ENCODE peak calls at places on chromosomes 2 and 18, in seven cellular contexts. S, L, C, X, N, R and Q are unnamed samples.

GRCh38 chr2:148546270-148546669 is 98.3 kb upstream of the EPC2 start:
- DNase-seq in S (no peak), L (no peak), C (no peak), X (no peak), N (no peak), R (no peak), Q (no peak)

GRCh38 chr2:237290249-237290648 is 123.7 kb downstream of the COL6A3 start:
- DNase-seq in S (no peak), L (peak; percentile 38), C (no peak), X (peak; percentile 95), N (peak; percentile 74), R (no peak), Q (no peak)

GRCh38 chr2:57182941-57183340 is 863.7 kb upstream of the VRK2 start:
- DNase-seq in S (no peak), L (no peak), C (no peak), X (no peak), N (no peak), R (no peak), Q (no peak)

GRCh38 chr18:24947521-24948305 is 404.3 kb downstream of the ZNF521 start:
- DNase-seq in S (no peak), L (no peak), C (no peak), X (no peak), N (no peak), R (no peak), Q (no peak)

GRCh38 chr2:187299122-187299906 is 148.7 kb downstream of the CALCRL start:
- DNase-seq in S (no peak), L (no peak), C (no peak), X (no peak), N (peak; percentile 9), R (no peak), Q (no peak)

GRCh38 chr2:227657204-227657845 is 9.3 kb upstream of the SCYGR5 start:
- DNase-seq in S (no peak), L (no peak), C (no peak), X (no peak), N (no peak), R (no peak), Q (no peak)

GRCh38 chr18:13449651-13450050 is 231.1 kb downstream of the LDLRAD4 start:
- DNase-seq in S (no peak), L (no peak), C (no peak), X (no peak), N (no peak), R (no peak), Q (no peak)

GRCh38 chr2:161905389-161906046 is 168.5 kb downstream of the DPP4 start:
- DNase-seq in S (no peak), L (peak; percentile 7), C (no peak), X (no peak), N (no peak), R (no peak), Q (no peak)

GRCh38 chr18:21740474-21740723 is 193 bp upstream of the MIB1 start:
- DNase-seq in S (no peak), L (peak; percentile 99), C (no peak), X (no peak), N (peak; percentile 99), R (peak; percentile 65), Q (peak; percentile 85)

GRCh38 chr2:39227628-39228412 is 15.9 kb downstream of the CDKL4 start:
- DNase-seq in S (peak; percentile 81), L (peak; percentile 77), C (peak; percentile 67), X (peak; percentile 93), N (peak; percentile 81), R (peak; percentile 76), Q (no peak)

GRCh38 chr2:14746133-14746532 is 113.6 kb downstream of the LRATD1 start:
- DNase-seq in S (no peak), L (no peak), C (no peak), X (no peak), N (no peak), R (no peak), Q (no peak)

GRCh38 chr2:46887028-46887885 is 28.3 kb downstream of the MCFD2 start:
- DNase-seq in S (no peak), L (no peak), C (no peak), X (no peak), N (peak; percentile 63), R (no peak), Q (no peak)

GRCh38 chr2:196097864-196098660 is 29.4 kb upstream of the DNAH7 start:
- DNase-seq in S (no peak), L (no peak), C (no peak), X (no peak), N (no peak), R (no peak), Q (no peak)

GRCh38 chr2:212289301-212289700 is 249.3 kb downstream of the ERBB4 start:
- DNase-seq in S (no peak), L (no peak), C (no peak), X (no peak), N (no peak), R (no peak), Q (no peak)

GRCh38 chr2:28627722-28628480 is 123.7 kb upstream of the PPP1CB start:
- DNase-seq in S (no peak), L (no peak), C (no peak), X (no peak), N (no peak), R (no peak), Q (no peak)